ENCODE peak calls at places on chromosomes 2 and 18, in seven cellular contexts. One of them, this sample, is unnamed.

GRCh38 chr18:52395146-52395852 is 55.3 kb downstream of the DCC start:
- DNase-seq in activated effector memory CD4-positive, alpha-beta T cell treated with Interleukin-2 at 50 U/mL for 16 hours: no peak
- DNase-seq in AG08395: no peak
- DNase-seq in hippocampal formation: no peak
- DNase-seq in H4: no peak
- DNase-seq in NCI-H2029: no peak
- DNase-seq in brain microvascular endothelial cell: no peak
- DNase-seq in this sample: no peak

GRCh38 chr18:34710430-34711386 is 610 bp downstream of the DTNA start:
- DNase-seq in activated effector memory CD4-positive, alpha-beta T cell treated with Interleukin-2 at 50 U/mL for 16 hours: no peak
- DNase-seq in AG08395: no peak
- DNase-seq in hippocampal formation: peak; percentile 43
- DNase-seq in H4: peak; percentile 80
- DNase-seq in NCI-H2029: no peak
- DNase-seq in brain microvascular endothelial cell: peak; percentile 67
- DNase-seq in this sample: no peak

GRCh38 chr18:62282188-62282629 is 42.9 kb upstream of the TNFRSF11A start:
- DNase-seq in activated effector memory CD4-positive, alpha-beta T cell treated with Interleukin-2 at 50 U/mL for 16 hours: no peak
- DNase-seq in AG08395: peak; percentile 53
- DNase-seq in hippocampal formation: no peak
- DNase-seq in H4: no peak
- DNase-seq in NCI-H2029: no peak
- DNase-seq in brain microvascular endothelial cell: peak; percentile 58
- DNase-seq in this sample: no peak

GRCh38 chr18:49788327-49788908 is 24.9 kb downstream of the ACAA2 start:
- DNase-seq in activated effector memory CD4-positive, alpha-beta T cell treated with Interleukin-2 at 50 U/mL for 16 hours: no peak
- DNase-seq in AG08395: no peak
- DNase-seq in hippocampal formation: no peak
- DNase-seq in H4: peak; percentile 31
- DNase-seq in NCI-H2029: no peak
- DNase-seq in brain microvascular endothelial cell: peak; percentile 22
- DNase-seq in this sample: no peak

GRCh38 chr2:1866402-1867091 is 122.2 kb upstream of the PXDN start:
- DNase-seq in activated effector memory CD4-positive, alpha-beta T cell treated with Interleukin-2 at 50 U/mL for 16 hours: no peak
- DNase-seq in AG08395: no peak
- DNase-seq in hippocampal formation: peak; percentile 29
- DNase-seq in H4: no peak
- DNase-seq in NCI-H2029: no peak
- DNase-seq in brain microvascular endothelial cell: no peak
- DNase-seq in this sample: no peak

GRCh38 chr2:236160366-236161081 is 7.7 kb downstream of the GBX2 start:
- DNase-seq in activated effector memory CD4-positive, alpha-beta T cell treated with Interleukin-2 at 50 U/mL for 16 hours: no peak
- DNase-seq in AG08395: no peak
- DNase-seq in hippocampal formation: no peak
- DNase-seq in H4: no peak
- DNase-seq in NCI-H2029: no peak
- DNase-seq in brain microvascular endothelial cell: no peak
- DNase-seq in this sample: no peak

GRCh38 chr18:1048048-1048447 is 143.4 kb downstream of the ADCYAP1 start:
- DNase-seq in activated effector memory CD4-positive, alpha-beta T cell treated with Interleukin-2 at 50 U/mL for 16 hours: no peak
- DNase-seq in AG08395: no peak
- DNase-seq in hippocampal formation: no peak
- DNase-seq in H4: peak; percentile 23
- DNase-seq in NCI-H2029: no peak
- DNase-seq in brain microvascular endothelial cell: no peak
- DNase-seq in this sample: no peak

GRCh38 chr2:33115196-33115595 is 168.4 kb downstream of the LTBP1 start:
- DNase-seq in activated effector memory CD4-positive, alpha-beta T cell treated with Interleukin-2 at 50 U/mL for 16 hours: no peak
- DNase-seq in AG08395: no peak
- DNase-seq in hippocampal formation: no peak
- DNase-seq in H4: no peak
- DNase-seq in NCI-H2029: no peak
- DNase-seq in brain microvascular endothelial cell: no peak
- DNase-seq in this sample: no peak

GRCh38 chr2:150809083-150809482 is 321.6 kb upstream of the RND3 start:
- DNase-seq in activated effector memory CD4-positive, alpha-beta T cell treated with Interleukin-2 at 50 U/mL for 16 hours: no peak
- DNase-seq in AG08395: no peak
- DNase-seq in hippocampal formation: no peak
- DNase-seq in H4: no peak
- DNase-seq in NCI-H2029: no peak
- DNase-seq in brain microvascular endothelial cell: no peak
- DNase-seq in this sample: no peak

GRCh38 chr2:28424799-28425492 is 32.3 kb downstream of the FOSL2 start:
- DNase-seq in activated effector memory CD4-positive, alpha-beta T cell treated with Interleukin-2 at 50 U/mL for 16 hours: no peak
- DNase-seq in AG08395: no peak
- DNase-seq in hippocampal formation: no peak
- DNase-seq in H4: no peak
- DNase-seq in NCI-H2029: no peak
- DNase-seq in brain microvascular endothelial cell: no peak
- DNase-seq in this sample: no peak

GRCh38 chr2:70785137-70785911 is 5.1 kb downstream of the FIGLA start:
- DNase-seq in activated effector memory CD4-positive, alpha-beta T cell treated with Interleukin-2 at 50 U/mL for 16 hours: no peak
- DNase-seq in AG08395: peak; percentile 54
- DNase-seq in hippocampal formation: peak; percentile 62
- DNase-seq in H4: peak; percentile 53
- DNase-seq in NCI-H2029: peak; percentile 19
- DNase-seq in brain microvascular endothelial cell: peak; percentile 12
- DNase-seq in this sample: no peak

GRCh38 chr2:159615936-159616733 is at the start of gene BAZ2B:
- DNase-seq in activated effector memory CD4-positive, alpha-beta T cell treated with Interleukin-2 at 50 U/mL for 16 hours: no peak
- DNase-seq in AG08395: peak; percentile 57
- DNase-seq in hippocampal formation: peak; percentile 89
- DNase-seq in H4: peak; percentile 76
- DNase-seq in NCI-H2029: peak; percentile 44
- DNase-seq in brain microvascular endothelial cell: peak; percentile 79
- DNase-seq in this sample: peak; percentile 72

GRCh38 chr2:184530239-184530638 is 68.1 kb upstream of the ZNF804A start:
- DNase-seq in activated effector memory CD4-positive, alpha-beta T cell treated with Interleukin-2 at 50 U/mL for 16 hours: no peak
- DNase-seq in AG08395: no peak
- DNase-seq in hippocampal formation: no peak
- DNase-seq in H4: no peak
- DNase-seq in NCI-H2029: no peak
- DNase-seq in brain microvascular endothelial cell: no peak
- DNase-seq in this sample: no peak

GRCh38 chr2:1649103-1649870 is 95.0 kb downstream of the PXDN start:
- DNase-seq in activated effector memory CD4-positive, alpha-beta T cell treated with Interleukin-2 at 50 U/mL for 16 hours: no peak
- DNase-seq in AG08395: no peak
- DNase-seq in hippocampal formation: no peak
- DNase-seq in H4: no peak
- DNase-seq in NCI-H2029: no peak
- DNase-seq in brain microvascular endothelial cell: no peak
- DNase-seq in this sample: no peak

GRCh38 chr2:11930211-11930761 is 183.9 kb downstream of the LPIN1 start:
- DNase-seq in activated effector memory CD4-positive, alpha-beta T cell treated with Interleukin-2 at 50 U/mL for 16 hours: no peak
- DNase-seq in AG08395: no peak
- DNase-seq in hippocampal formation: no peak
- DNase-seq in H4: no peak
- DNase-seq in NCI-H2029: no peak
- DNase-seq in brain microvascular endothelial cell: peak; percentile 8
- DNase-seq in this sample: no peak

GRCh38 chr2:137157851-137158250 is 392.5 kb downstream of the THSD7B start:
- DNase-seq in activated effector memory CD4-positive, alpha-beta T cell treated with Interleukin-2 at 50 U/mL for 16 hours: no peak
- DNase-seq in AG08395: no peak
- DNase-seq in hippocampal formation: no peak
- DNase-seq in H4: no peak
- DNase-seq in NCI-H2029: no peak
- DNase-seq in brain microvascular endothelial cell: no peak
- DNase-seq in this sample: no peak

GRCh38 chr2:71564361-71564760 is 111.0 kb downstream of the DYSF start:
- DNase-seq in activated effector memory CD4-positive, alpha-beta T cell treated with Interleukin-2 at 50 U/mL for 16 hours: no peak
- DNase-seq in AG08395: no peak
- DNase-seq in hippocampal formation: no peak
- DNase-seq in H4: no peak
- DNase-seq in NCI-H2029: no peak
- DNase-seq in brain microvascular endothelial cell: no peak
- DNase-seq in this sample: no peak

GRCh38 chr2:13230221-13230620 is 513.5 kb downstream of the TRIB2 start:
- DNase-seq in activated effector memory CD4-positive, alpha-beta T cell treated with Interleukin-2 at 50 U/mL for 16 hours: no peak
- DNase-seq in AG08395: no peak
- DNase-seq in hippocampal formation: no peak
- DNase-seq in H4: no peak
- DNase-seq in NCI-H2029: no peak
- DNase-seq in brain microvascular endothelial cell: peak; percentile 24
- DNase-seq in this sample: no peak

GRCh38 chr2:166090900-166091299 is 36.9 kb downstream of the SCN1A start:
- DNase-seq in activated effector memory CD4-positive, alpha-beta T cell treated with Interleukin-2 at 50 U/mL for 16 hours: no peak
- DNase-seq in AG08395: no peak
- DNase-seq in hippocampal formation: peak; percentile 9
- DNase-seq in H4: no peak
- DNase-seq in NCI-H2029: no peak
- DNase-seq in brain microvascular endothelial cell: no peak
- DNase-seq in this sample: no peak

GRCh38 chr2:127053731-127054603 is 53.0 kb downstream of the BIN1 start:
- DNase-seq in activated effector memory CD4-positive, alpha-beta T cell treated with Interleukin-2 at 50 U/mL for 16 hours: no peak
- DNase-seq in AG08395: no peak
- DNase-seq in hippocampal formation: no peak
- DNase-seq in H4: no peak
- DNase-seq in NCI-H2029: no peak
- DNase-seq in brain microvascular endothelial cell: no peak
- DNase-seq in this sample: no peak

GRCh38 chr2:23791030-23791429 is 135.9 kb downstream of the ATAD2B start:
- DNase-seq in activated effector memory CD4-positive, alpha-beta T cell treated with Interleukin-2 at 50 U/mL for 16 hours: no peak
- DNase-seq in AG08395: peak; percentile 11
- DNase-seq in hippocampal formation: no peak
- DNase-seq in H4: peak; percentile 21
- DNase-seq in NCI-H2029: no peak
- DNase-seq in brain microvascular endothelial cell: peak; percentile 21
- DNase-seq in this sample: no peak

GRCh38 chr2:238059505-238059904 is 1.3 kb upstream of the SCLY start:
- DNase-seq in activated effector memory CD4-positive, alpha-beta T cell treated with Interleukin-2 at 50 U/mL for 16 hours: no peak
- DNase-seq in AG08395: no peak
- DNase-seq in hippocampal formation: no peak
- DNase-seq in H4: no peak
- DNase-seq in NCI-H2029: no peak
- DNase-seq in brain microvascular endothelial cell: no peak
- DNase-seq in this sample: no peak

GRCh38 chr2:188949046-188949818 is 24.9 kb upstream of the COL3A1 start:
- DNase-seq in activated effector memory CD4-positive, alpha-beta T cell treated with Interleukin-2 at 50 U/mL for 16 hours: no peak
- DNase-seq in AG08395: no peak
- DNase-seq in hippocampal formation: no peak
- DNase-seq in H4: no peak
- DNase-seq in NCI-H2029: no peak
- DNase-seq in brain microvascular endothelial cell: no peak
- DNase-seq in this sample: no peak

GRCh38 chr2:192194065-192194865 is 468 bp downstream of the TMEFF2 start:
- DNase-seq in activated effector memory CD4-positive, alpha-beta T cell treated with Interleukin-2 at 50 U/mL for 16 hours: no peak
- DNase-seq in AG08395: peak; percentile 24
- DNase-seq in hippocampal formation: no peak
- DNase-seq in H4: no peak
- DNase-seq in NCI-H2029: no peak
- DNase-seq in brain microvascular endothelial cell: peak; percentile 4
- DNase-seq in this sample: peak; percentile 64

GRCh38 chr2:177338177-177338721 is 54.3 kb upstream of the AGPS start:
- DNase-seq in activated effector memory CD4-positive, alpha-beta T cell treated with Interleukin-2 at 50 U/mL for 16 hours: no peak
- DNase-seq in AG08395: peak; percentile 52
- DNase-seq in hippocampal formation: no peak
- DNase-seq in H4: peak; percentile 65
- DNase-seq in NCI-H2029: peak; percentile 89
- DNase-seq in brain microvascular endothelial cell: peak; percentile 67
- DNase-seq in this sample: no peak

GRCh38 chr18:39959839-39960238 is 1995.2 kb upstream of the PIK3C3 start:
- DNase-seq in activated effector memory CD4-positive, alpha-beta T cell treated with Interleukin-2 at 50 U/mL for 16 hours: no peak
- DNase-seq in AG08395: no peak
- DNase-seq in hippocampal formation: no peak
- DNase-seq in H4: peak; percentile 16
- DNase-seq in NCI-H2029: no peak
- DNase-seq in brain microvascular endothelial cell: no peak
- DNase-seq in this sample: no peak